ENCODE peak calls at places on chromosomes 2 and 18, in four cellular contexts. X is activated CD4-positive, alpha-beta T cell treated with anti-CD3 and anti-CD28 coated beads, Interleukin-2, amount 50 U/mL, for 24 hours; A is MM.1S; T is GM18507. P is an unnamed sample.

GRCh38 chr18:40012931-40013609 is 1942.0 kb upstream of the PIK3C3 start:
- DNase-seq in A (no peak), T (no peak), X (no peak), P (no peak)

GRCh38 chr18:69400976-69401474 is 337 bp downstream of the DOK6 start:
- DNase-seq in T (no peak), X (no peak), A (no peak), P (peak)

GRCh38 chr18:41875094-41875780 is 79.8 kb upstream of the PIK3C3 start:
- DNase-seq in A (no peak), T (no peak), X (no peak), P (no peak)

GRCh38 chr2:160241251-160242137 is 41.4 kb upstream of the ITGB6 start:
- DNase-seq in X (no peak), T (no peak), A (no peak), P (no peak)

GRCh38 chr2:200077210-200077650 is 121.8 kb downstream of the MAIP1 start:
- DNase-seq in A (no peak), T (no peak), X (no peak), P (no peak)

GRCh38 chr2:152875832-152876669 is 157.6 kb downstream of the ARL6IP6 start:
- DNase-seq in X (no peak), A (no peak), T (no peak), P (no peak)

GRCh38 chr2:135744761-135745314 is 3.2 kb downstream of the UBXN4 start:
- DNase-seq in T (peak), X (no peak), A (peak), P (no peak)

GRCh38 chr2:96951125-96951654 is 35.2 kb downstream of the FAM178B start:
- DNase-seq in T (peak), X (peak), A (peak), P (peak)

GRCh38 chr18:32831781-32832180 is 59.0 kb upstream of the KLHL14 start:
- DNase-seq in T (no peak), X (no peak), A (no peak), P (no peak)

GRCh38 chr18:27704721-27705361 is 472.1 kb downstream of the CDH2 start:
- DNase-seq in A (no peak), X (no peak), T (no peak), P (no peak)

GRCh38 chr2:85585781-85586105 is 1.5 kb downstream of the VAMP5 start:
- DNase-seq in A (no peak), X (no peak), T (no peak), P (no peak)